ENCODE peak calls at places on chromosomes 3 and 15, in nine cellular contexts. N is lung, P is H7, A is adipocyte, T is lower lobe of right lung, W is transverse colon, J is mesenchymal stem cell, Q is SJSA1, F is epithelial cell of esophagus. U is an unnamed sample.

GRCh38 chr3:150721285-150722130 is 17.8 kb upstream of the ERICH6 start:
- DNase-seq in N (no peak), P (peak), A (peak), T (no peak), W (no peak), J (peak), Q (no peak), F (peak), U (peak)

GRCh38 chr3:32540899-32541298 is 29.8 kb downstream of the DYNC1LI1 start:
- DNase-seq in N (no peak), P (no peak), A (no peak), T (no peak), W (no peak), J (no peak), Q (no peak), F (no peak), U (no peak)

GRCh38 chr15:65249641-65250040 is 37.0 kb downstream of the PARP16 start:
- DNase-seq in N (no peak), P (no peak), A (no peak), T (no peak), W (no peak), J (no peak), Q (no peak), F (no peak), U (no peak)

GRCh38 chr3:128076783-128077624 is 24.8 kb downstream of the SEC61A1 start:
- DNase-seq in N (no peak), P (peak), A (no peak), T (peak), W (peak), J (peak), Q (no peak), F (no peak), U (no peak)

GRCh38 chr3:31692714-31693113 is 160.0 kb downstream of the STT3B start:
- DNase-seq in N (no peak), P (no peak), A (no peak), T (no peak), W (no peak), J (no peak), Q (no peak), F (no peak), U (no peak)

GRCh38 chr15:55250392-55250791 is 39.2 kb downstream of the RAB27A start:
- DNase-seq in N (no peak), P (no peak), A (peak), T (no peak), W (peak), J (peak), Q (no peak), F (peak), U (no peak)

GRCh38 chr3:188286087-188286513 is 132.1 kb downstream of the LPP start:
- DNase-seq in N (no peak), P (no peak), A (peak), T (no peak), W (no peak), J (peak), Q (peak), F (peak), U (no peak)

GRCh38 chr3:32910954-32911353 is 40.5 kb upstream of the CCR4 start:
- DNase-seq in N (no peak), P (no peak), A (peak), T (no peak), W (no peak), J (no peak), Q (no peak), F (no peak), U (no peak)

GRCh38 chr15:63246691-63247464 is 30.5 kb upstream of the APH1B start:
- DNase-seq in N (peak), P (no peak), A (peak), T (no peak), W (no peak), J (peak), Q (no peak), F (peak), U (peak)

GRCh38 chr3:120089089-120089488 is 5.2 kb downstream of the GSK3B start:
- DNase-seq in N (no peak), P (no peak), A (no peak), T (no peak), W (no peak), J (no peak), Q (no peak), F (no peak), U (no peak)

GRCh38 chr3:51436998-51437639 is 46.0 kb downstream of the RBM15B start:
- DNase-seq in N (no peak), P (no peak), A (no peak), T (no peak), W (no peak), J (no peak), Q (no peak), F (peak), U (no peak)

GRCh38 chr3:61218508-61218907 is 32.7 kb downstream of the FHIT start:
- DNase-seq in N (no peak), P (no peak), A (no peak), T (no peak), W (no peak), J (no peak), Q (no peak), F (no peak), U (no peak)

GRCh38 chr3:119639494-119640350 is 20.7 kb downstream of the POPDC2 start:
- DNase-seq in N (no peak), P (no peak), A (no peak), T (no peak), W (no peak), J (peak), Q (no peak), F (peak), U (no peak)

GRCh38 chr3:151009430-151009829 is 36.9 kb upstream of the CLRN1 start:
- DNase-seq in N (no peak), P (no peak), A (no peak), T (no peak), W (no peak), J (no peak), Q (no peak), F (no peak), U (no peak)

GRCh38 chr15:26113296-26113695 is 250.2 kb upstream of the ATP10A start:
- DNase-seq in N (no peak), P (peak), A (no peak), T (no peak), W (no peak), J (no peak), Q (no peak), F (no peak), U (no peak)

GRCh38 chr3:54987719-54988118 is 59.9 kb upstream of the LRTM1 start:
- DNase-seq in N (no peak), P (no peak), A (no peak), T (no peak), W (no peak), J (no peak), Q (no peak), F (no peak), U (no peak)

GRCh38 chr3:67090472-67090871 is 92.4 kb downstream of the KBTBD8 start:
- DNase-seq in N (no peak), P (no peak), A (peak), T (no peak), W (no peak), J (peak), Q (no peak), F (peak), U (no peak)

GRCh38 chr15:101646652-101647051 is 5.5 kb downstream of the TM2D3 start:
- DNase-seq in N (no peak), P (no peak), A (peak), T (no peak), W (no peak), J (no peak), Q (no peak), F (no peak), U (no peak)

GRCh38 chr3:69032137-69032536 is 18.7 kb upstream of the EOGT start:
- DNase-seq in N (no peak), P (no peak), A (peak), T (no peak), W (no peak), J (peak), Q (no peak), F (peak), U (no peak)

GRCh38 chr3:84965141-84965540 is 6.4 kb downstream of the CADM2 start:
- DNase-seq in N (no peak), P (peak), A (no peak), T (no peak), W (no peak), J (no peak), Q (no peak), F (no peak), U (peak)

DNA sequence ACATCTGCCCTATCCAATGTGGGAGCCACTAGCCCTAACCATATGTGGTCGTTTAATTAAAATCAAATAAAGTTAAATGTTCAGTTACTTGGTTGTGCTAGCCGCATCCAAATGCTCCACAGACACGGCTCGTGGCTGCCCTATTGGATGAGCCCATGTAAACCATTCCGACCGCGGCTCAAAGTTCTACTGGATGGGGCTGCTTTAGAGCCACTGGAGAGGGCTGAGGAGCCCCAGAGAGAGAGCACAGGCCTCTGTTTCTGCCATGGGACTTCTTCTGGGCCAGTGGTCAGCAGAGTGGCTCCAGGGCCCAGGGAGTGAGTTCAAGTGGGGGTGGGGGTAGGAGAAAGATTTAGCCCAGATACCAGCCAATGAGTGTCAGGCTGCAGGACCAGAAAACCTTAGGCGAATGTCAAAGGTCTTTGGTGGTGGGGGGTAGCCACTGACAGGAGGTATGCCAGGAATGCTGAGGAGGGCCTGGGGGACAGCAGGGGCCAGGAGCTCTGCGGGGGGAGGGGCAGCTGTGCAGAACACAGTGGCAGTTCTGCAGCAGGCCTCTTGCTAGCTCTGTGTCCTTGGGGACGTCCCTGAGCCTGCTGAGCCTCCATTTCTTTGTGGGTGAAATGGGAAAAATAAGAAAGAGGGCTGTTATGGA is 30.1 kb downstream of the SPSB4 start:
- DNase-seq in N (no peak), P (peak), A (no peak), T (no peak), W (no peak), J (no peak), Q (no peak), F (no peak), U (peak)
- H3K4me3 ChIP-seq in N (no peak), P (no peak), A (no peak), T (no peak), W (no peak), J (no peak), Q (no peak), F (no peak), U (no peak)

DNA sequence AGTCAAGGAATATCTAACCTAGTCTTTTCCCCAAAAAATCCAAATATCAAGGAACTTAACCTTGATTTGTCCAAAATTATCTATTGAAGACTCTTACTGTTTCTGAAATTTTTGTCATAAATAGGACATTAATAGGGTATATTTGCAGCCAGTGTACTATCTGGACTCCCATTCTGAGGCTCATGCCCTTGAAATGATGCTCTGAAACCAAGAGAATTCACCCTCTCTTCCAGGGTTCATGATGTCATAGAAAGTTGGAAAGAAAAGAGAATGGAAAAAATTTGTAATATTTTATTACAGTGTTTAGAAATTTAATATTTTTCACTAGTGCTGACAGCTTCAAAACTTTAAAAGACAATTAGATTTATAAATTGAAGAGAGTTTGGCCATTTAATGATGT is 712.5 kb downstream of the MCTP2 start:
- DNase-seq in N (no peak), P (no peak), A (no peak), T (no peak), W (no peak), J (no peak), Q (no peak), F (no peak), U (no peak)
- H3K4me3 ChIP-seq in N (no peak), P (no peak), A (no peak), T (no peak), W (no peak), J (no peak), Q (no peak), F (no peak), U (no peak)

DNA sequence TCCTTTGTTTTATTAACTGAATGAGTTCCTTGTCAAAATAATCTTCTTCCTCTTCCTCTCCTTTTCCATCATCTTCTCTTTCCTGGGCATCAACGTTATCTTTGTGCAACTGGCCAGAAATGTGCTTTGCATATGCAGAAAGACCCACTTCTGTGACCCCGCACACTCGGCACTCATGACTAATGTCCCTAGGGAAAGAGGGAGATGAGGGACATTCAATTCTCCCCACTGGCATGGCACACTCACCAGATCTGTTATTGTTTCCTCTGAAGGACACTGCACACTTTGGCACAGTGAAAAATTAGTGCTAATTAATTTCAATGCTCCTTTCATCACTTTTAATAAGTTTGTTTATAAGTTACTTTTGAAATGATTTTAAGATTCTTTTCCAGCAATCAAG is 34.0 kb downstream of the ZNF106 start:
- DNase-seq in N (no peak), P (no peak), A (peak), T (no peak), W (no peak), J (peak), Q (no peak), F (no peak), U (no peak)
- H3K4me3 ChIP-seq in N (no peak), P (no peak), A (peak), T (peak), W (no peak), J (peak), Q (no peak), F (no peak), U (no peak)

DNA sequence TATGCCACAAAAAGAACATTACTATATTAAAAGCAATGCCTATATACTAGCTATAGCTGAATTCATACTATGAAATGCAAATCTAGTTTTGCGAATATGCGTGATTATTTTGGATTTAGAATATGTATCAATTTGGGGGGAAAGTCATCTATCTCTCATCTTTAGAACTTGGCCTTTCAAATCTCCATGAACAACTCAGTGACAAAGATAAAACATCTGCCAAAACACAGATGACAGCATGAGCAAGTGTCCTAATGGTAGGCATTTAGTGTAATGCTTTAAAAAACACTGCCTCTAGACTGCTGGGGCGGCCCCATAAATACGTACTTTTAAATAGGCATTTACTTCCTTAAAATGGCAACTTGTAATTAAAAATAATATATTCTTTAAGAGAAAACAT is 2.7 kb downstream of the CD47 start:
- DNase-seq in N (no peak), P (no peak), A (no peak), T (no peak), W (no peak), J (no peak), Q (no peak), F (no peak), U (no peak)
- H3K4me3 ChIP-seq in N (no peak), P (no peak), A (peak), T (peak), W (no peak), J (peak), Q (no peak), F (no peak), U (no peak)

GRCh38 chr15:67945951-67946700 is 106.3 kb upstream of the RNU6-1 start:
- DNase-seq in N (no peak), P (peak), A (peak), T (no peak), W (no peak), J (peak), Q (peak), F (peak), U (peak)
- H3K4me3 ChIP-seq in N (no peak), P (no peak), A (no peak), T (no peak), W (no peak), J (no peak), Q (no peak), F (no peak), U (no peak)

GRCh38 chr3:4753073-4753691 is 226.1 kb upstream of the BHLHE40 start:
- DNase-seq in N (no peak), P (no peak), A (no peak), T (no peak), W (no peak), J (no peak), Q (no peak), F (no peak), U (no peak)
- H3K4me3 ChIP-seq in N (no peak), P (no peak), A (no peak), T (no peak), W (no peak), J (no peak), Q (no peak), F (no peak), U (no peak)

DNA sequence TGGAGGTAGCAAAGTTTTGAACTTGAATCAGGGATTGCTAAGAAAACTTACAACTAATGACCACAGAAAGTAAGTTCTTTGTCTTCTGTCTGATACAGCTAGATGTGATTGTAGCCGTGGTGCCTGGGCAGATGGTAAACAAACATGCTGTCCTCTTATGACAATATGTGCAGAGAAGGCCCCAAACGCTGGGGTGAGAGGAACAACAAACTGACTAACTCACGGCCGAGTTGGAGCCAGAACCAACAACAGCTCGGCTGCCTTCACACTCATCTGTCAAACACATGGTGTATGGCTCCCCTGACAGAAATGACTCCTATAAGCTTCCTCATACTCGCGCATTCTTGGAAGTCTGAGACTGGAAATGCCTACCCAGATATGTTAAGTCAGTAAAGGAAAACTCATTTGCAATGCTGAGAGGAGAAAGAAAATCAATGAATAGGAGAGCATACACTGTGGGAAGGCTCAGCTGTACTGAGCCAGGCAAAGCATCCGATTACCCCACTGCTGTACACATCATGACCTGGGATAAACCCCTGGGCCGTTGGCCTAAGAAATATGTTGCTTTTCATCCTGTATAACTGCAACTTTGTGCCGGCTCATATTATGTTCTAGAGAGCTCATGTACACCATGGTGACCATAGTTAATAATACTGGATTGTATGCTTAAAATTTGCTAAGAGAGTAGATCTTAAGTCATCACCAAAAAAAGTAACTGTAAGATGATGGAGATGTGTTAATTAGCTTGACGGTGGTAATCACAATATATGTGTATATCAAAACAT is 5.7 kb downstream of the THBS1 start:
- DNase-seq in N (no peak), P (no peak), A (peak), T (no peak), W (peak), J (peak), Q (peak), F (peak), U (no peak)
- H3K4me3 ChIP-seq in N (no peak), P (no peak), A (peak), T (no peak), W (no peak), J (peak), Q (no peak), F (no peak), U (no peak)